ENCODE peak calls at places on chromosome 19, in five cellular contexts. M is HFF-Myc, T is posterior cingulate gyrus, H is sciatic nerve, Q is GM23338. B is an unnamed sample.

GRCh38 chr19:3537438-3538240 is 1.3 kb upstream of the TEKTIP1 start:
- DNase-seq in M (no peak), T (no peak), H (no peak), Q (no peak), B (peak)

GRCh38 chr19:40344422-40344821 is 3.8 kb downstream of the C19orf47 start:
- DNase-seq in M (no peak), T (no peak), H (no peak), Q (no peak), B (no peak)

GRCh38 chr19:42090687-42091086 is 14.7 kb downstream of the ZNF574 start:
- DNase-seq in M (no peak), T (no peak), H (no peak), Q (no peak), B (no peak)

GRCh38 chr19:46839752-46840151 is 10.9 kb downstream of the AP2S1 start:
- DNase-seq in M (no peak), T (no peak), H (no peak), Q (no peak), B (no peak)

GRCh38 chr19:49689133-49690072 is at the start of gene ADM5:
- DNase-seq in M (no peak), T (peak), H (no peak), Q (peak), B (peak)

GRCh38 chr19:46828484-46828883 is 22.2 kb downstream of the AP2S1 start:
- DNase-seq in M (no peak), T (no peak), H (no peak), Q (no peak), B (peak)

GRCh38 chr19:31340059-31341025 is 8.9 kb downstream of the TSHZ3 start:
- DNase-seq in M (peak), T (no peak), H (no peak), Q (peak), B (no peak)

GRCh38 chr19:33678796-33679195 is 57.0 kb downstream of the CHST8 start:
- DNase-seq in M (no peak), T (peak), H (peak), Q (no peak), B (no peak)

GRCh38 chr19:13031917-13032623 is 36.8 kb downstream of the NFIX start:
- DNase-seq in M (no peak), T (no peak), H (no peak), Q (no peak), B (no peak)

B was measured in trophoblast cell.